ENCODE peak calls at places on chromosomes 3 and 15, in six cellular contexts. One of them, this sample, is unnamed.
A peak's percentile ranks its signal among the peaks of the same experiment; 100 is the strongest.

GRCh38 chr3:114706591-114707224 is 412.9 kb downstream of the TIGIT start:
- DNase-seq in choroid plexus epithelial cell: peak; percentile 47
- DNase-seq in dorsolateral prefrontal cortex: no peak
- DNase-seq in brain microvascular endothelial cell: peak; percentile 59
- DNase-seq in activated B cell treated with CpG ODN at 0.5 μM for 24 hours: no peak
- DNase-seq in foreskin fibroblast: peak; percentile 77
- DNase-seq in this sample: no peak

GRCh38 chr3:67294341-67294740 is 296.2 kb downstream of the KBTBD8 start:
- DNase-seq in foreskin fibroblast: no peak
- DNase-seq in choroid plexus epithelial cell: no peak
- DNase-seq in dorsolateral prefrontal cortex: no peak
- DNase-seq in brain microvascular endothelial cell: no peak
- DNase-seq in activated B cell treated with CpG ODN at 0.5 μM for 24 hours: no peak
- DNase-seq in this sample: no peak

GRCh38 chr3:100737334-100737733 is 28.0 kb downstream of the TFG start:
- DNase-seq in foreskin fibroblast: peak; percentile 49
- DNase-seq in activated B cell treated with CpG ODN at 0.5 μM for 24 hours: no peak
- DNase-seq in choroid plexus epithelial cell: peak; percentile 48
- DNase-seq in brain microvascular endothelial cell: peak; percentile 6
- DNase-seq in dorsolateral prefrontal cortex: no peak
- DNase-seq in this sample: no peak

GRCh38 chr3:51340311-51340829 is 44.7 kb upstream of the MANF start:
- DNase-seq in dorsolateral prefrontal cortex: peak; percentile 64
- DNase-seq in activated B cell treated with CpG ODN at 0.5 μM for 24 hours: no peak
- DNase-seq in foreskin fibroblast: peak; percentile 94
- DNase-seq in brain microvascular endothelial cell: peak; percentile 91
- DNase-seq in choroid plexus epithelial cell: peak; percentile 96
- DNase-seq in this sample: no peak

GRCh38 chr3:177946965-177947364 is 589.3 kb upstream of the KCNMB2 start:
- DNase-seq in foreskin fibroblast: peak; percentile 55
- DNase-seq in dorsolateral prefrontal cortex: no peak
- DNase-seq in activated B cell treated with CpG ODN at 0.5 μM for 24 hours: no peak
- DNase-seq in brain microvascular endothelial cell: no peak
- DNase-seq in choroid plexus epithelial cell: peak; percentile 51
- DNase-seq in this sample: no peak

GRCh38 chr3:171415070-171415469 is 45.1 kb downstream of the TNIK start:
- DNase-seq in foreskin fibroblast: peak; percentile 8
- DNase-seq in dorsolateral prefrontal cortex: no peak
- DNase-seq in brain microvascular endothelial cell: peak; percentile 68
- DNase-seq in choroid plexus epithelial cell: peak; percentile 85
- DNase-seq in activated B cell treated with CpG ODN at 0.5 μM for 24 hours: no peak
- DNase-seq in this sample: no peak

GRCh38 chr3:122936335-122936734 is 91.2 kb downstream of the SEMA5B start:
- DNase-seq in foreskin fibroblast: no peak
- DNase-seq in brain microvascular endothelial cell: no peak
- DNase-seq in activated B cell treated with CpG ODN at 0.5 μM for 24 hours: no peak
- DNase-seq in dorsolateral prefrontal cortex: no peak
- DNase-seq in choroid plexus epithelial cell: no peak
- DNase-seq in this sample: no peak

GRCh38 chr15:85642693-85643058 is 152.0 kb downstream of the KLHL25 start:
- DNase-seq in dorsolateral prefrontal cortex: no peak
- DNase-seq in brain microvascular endothelial cell: no peak
- DNase-seq in foreskin fibroblast: peak; percentile 24
- DNase-seq in activated B cell treated with CpG ODN at 0.5 μM for 24 hours: no peak
- DNase-seq in choroid plexus epithelial cell: peak; percentile 17
- DNase-seq in this sample: no peak

GRCh38 chr3:98099848-98100247 is 12.9 kb downstream of the OR5AC2 start:
- DNase-seq in dorsolateral prefrontal cortex: no peak
- DNase-seq in foreskin fibroblast: no peak
- DNase-seq in brain microvascular endothelial cell: no peak
- DNase-seq in activated B cell treated with CpG ODN at 0.5 μM for 24 hours: no peak
- DNase-seq in choroid plexus epithelial cell: no peak
- DNase-seq in this sample: no peak

GRCh38 chr3:188581791-188582190 is 427.8 kb downstream of the LPP start:
- DNase-seq in choroid plexus epithelial cell: no peak
- DNase-seq in brain microvascular endothelial cell: no peak
- DNase-seq in activated B cell treated with CpG ODN at 0.5 μM for 24 hours: no peak
- DNase-seq in foreskin fibroblast: no peak
- DNase-seq in dorsolateral prefrontal cortex: no peak
- DNase-seq in this sample: no peak

GRCh38 chr3:183698318-183698731 is 728 bp downstream of the YEATS2 start:
- DNase-seq in choroid plexus epithelial cell: peak; percentile 58
- DNase-seq in brain microvascular endothelial cell: no peak
- DNase-seq in activated B cell treated with CpG ODN at 0.5 μM for 24 hours: peak; percentile 36
- DNase-seq in foreskin fibroblast: peak; percentile 46
- DNase-seq in dorsolateral prefrontal cortex: no peak
- DNase-seq in this sample: peak; percentile 25

GRCh38 chr3:176430244-176430893 is 766.9 kb downstream of the TBL1XR1 start:
- DNase-seq in dorsolateral prefrontal cortex: peak; percentile 54
- DNase-seq in brain microvascular endothelial cell: peak; percentile 36
- DNase-seq in choroid plexus epithelial cell: peak; percentile 76
- DNase-seq in foreskin fibroblast: peak; percentile 75
- DNase-seq in activated B cell treated with CpG ODN at 0.5 μM for 24 hours: no peak
- DNase-seq in this sample: no peak

GRCh38 chr3:45145681-45146614 is at the start of gene CDCP1:
- DNase-seq in dorsolateral prefrontal cortex: no peak
- DNase-seq in foreskin fibroblast: no peak
- DNase-seq in activated B cell treated with CpG ODN at 0.5 μM for 24 hours: no peak
- DNase-seq in brain microvascular endothelial cell: no peak
- DNase-seq in choroid plexus epithelial cell: no peak
- DNase-seq in this sample: no peak

GRCh38 chr3:10263549-10264363 is 15.5 kb downstream of the TATDN2 start:
- DNase-seq in choroid plexus epithelial cell: peak; percentile 78
- DNase-seq in dorsolateral prefrontal cortex: no peak
- DNase-seq in activated B cell treated with CpG ODN at 0.5 μM for 24 hours: no peak
- DNase-seq in foreskin fibroblast: peak; percentile 77
- DNase-seq in brain microvascular endothelial cell: peak; percentile 65
- DNase-seq in this sample: no peak

GRCh38 chr3:76753599-76753998 is 286.3 kb upstream of the ROBO2 start:
- DNase-seq in brain microvascular endothelial cell: no peak
- DNase-seq in foreskin fibroblast: peak; percentile 16
- DNase-seq in dorsolateral prefrontal cortex: no peak
- DNase-seq in activated B cell treated with CpG ODN at 0.5 μM for 24 hours: no peak
- DNase-seq in choroid plexus epithelial cell: peak; percentile 40
- DNase-seq in this sample: no peak

GRCh38 chr15:100780208-100780800 is 99.3 kb upstream of the ALDH1A3 start:
- DNase-seq in choroid plexus epithelial cell: no peak
- DNase-seq in brain microvascular endothelial cell: no peak
- DNase-seq in dorsolateral prefrontal cortex: no peak
- DNase-seq in foreskin fibroblast: no peak
- DNase-seq in activated B cell treated with CpG ODN at 0.5 μM for 24 hours: no peak
- DNase-seq in this sample: no peak

GRCh38 chr3:111737712-111738097 is 121.4 kb upstream of the PHLDB2 start:
- DNase-seq in foreskin fibroblast: peak; percentile 85
- DNase-seq in brain microvascular endothelial cell: peak; percentile 98
- DNase-seq in activated B cell treated with CpG ODN at 0.5 μM for 24 hours: no peak
- DNase-seq in choroid plexus epithelial cell: peak; percentile 100
- DNase-seq in dorsolateral prefrontal cortex: no peak
- DNase-seq in this sample: no peak

GRCh38 chr15:70664494-70664893 is 98.9 kb downstream of the UACA start:
- DNase-seq in choroid plexus epithelial cell: no peak
- DNase-seq in brain microvascular endothelial cell: no peak
- DNase-seq in dorsolateral prefrontal cortex: no peak
- DNase-seq in activated B cell treated with CpG ODN at 0.5 μM for 24 hours: no peak
- DNase-seq in foreskin fibroblast: no peak
- DNase-seq in this sample: no peak

GRCh38 chr15:73937313-73937695 is 11.0 kb downstream of the LOXL1 start:
- DNase-seq in activated B cell treated with CpG ODN at 0.5 μM for 24 hours: no peak
- DNase-seq in foreskin fibroblast: no peak
- DNase-seq in brain microvascular endothelial cell: no peak
- DNase-seq in dorsolateral prefrontal cortex: no peak
- DNase-seq in choroid plexus epithelial cell: no peak
- DNase-seq in this sample: no peak

GRCh38 chr3:13812039-13812438 is 67.8 kb downstream of the WNT7A start:
- DNase-seq in foreskin fibroblast: no peak
- DNase-seq in dorsolateral prefrontal cortex: peak; percentile 51
- DNase-seq in brain microvascular endothelial cell: no peak
- DNase-seq in choroid plexus epithelial cell: no peak
- DNase-seq in activated B cell treated with CpG ODN at 0.5 μM for 24 hours: no peak
- DNase-seq in this sample: no peak

GRCh38 chr3:8835385-8835784 is 66.0 kb upstream of the OXTR start:
- DNase-seq in activated B cell treated with CpG ODN at 0.5 μM for 24 hours: no peak
- DNase-seq in foreskin fibroblast: no peak
- DNase-seq in brain microvascular endothelial cell: no peak
- DNase-seq in choroid plexus epithelial cell: no peak
- DNase-seq in dorsolateral prefrontal cortex: no peak
- DNase-seq in this sample: no peak

GRCh38 chr3:53696401-53697172 is 149.6 kb downstream of the CHDH start:
- DNase-seq in foreskin fibroblast: no peak
- DNase-seq in choroid plexus epithelial cell: peak; percentile 7
- DNase-seq in brain microvascular endothelial cell: no peak
- DNase-seq in dorsolateral prefrontal cortex: no peak
- DNase-seq in activated B cell treated with CpG ODN at 0.5 μM for 24 hours: no peak
- DNase-seq in this sample: no peak

GRCh38 chr3:106542101-106542769 is 673.4 kb upstream of the CBLB start:
- DNase-seq in dorsolateral prefrontal cortex: no peak
- DNase-seq in foreskin fibroblast: peak; percentile 9
- DNase-seq in activated B cell treated with CpG ODN at 0.5 μM for 24 hours: no peak
- DNase-seq in brain microvascular endothelial cell: no peak
- DNase-seq in choroid plexus epithelial cell: peak; percentile 49
- DNase-seq in this sample: no peak

GRCh38 chr3:88203537-88204143 is 53.9 kb downstream of the C3orf38 start:
- DNase-seq in activated B cell treated with CpG ODN at 0.5 μM for 24 hours: peak; percentile 32
- DNase-seq in dorsolateral prefrontal cortex: peak; percentile 91
- DNase-seq in foreskin fibroblast: peak; percentile 89
- DNase-seq in brain microvascular endothelial cell: peak; percentile 83
- DNase-seq in choroid plexus epithelial cell: peak; percentile 90
- DNase-seq in this sample: no peak

GRCh38 chr3:120604784-120605183 is 8.6 kb downstream of the NDUFB4 start:
- DNase-seq in brain microvascular endothelial cell: no peak
- DNase-seq in foreskin fibroblast: peak; percentile 29
- DNase-seq in activated B cell treated with CpG ODN at 0.5 μM for 24 hours: no peak
- DNase-seq in dorsolateral prefrontal cortex: no peak
- DNase-seq in choroid plexus epithelial cell: no peak
- DNase-seq in this sample: no peak

GRCh38 chr3:133487204-133487603 is 86.3 kb upstream of the CDV3 start:
- DNase-seq in dorsolateral prefrontal cortex: no peak
- DNase-seq in activated B cell treated with CpG ODN at 0.5 μM for 24 hours: no peak
- DNase-seq in foreskin fibroblast: no peak
- DNase-seq in choroid plexus epithelial cell: no peak
- DNase-seq in brain microvascular endothelial cell: no peak
- DNase-seq in this sample: no peak

GRCh38 chr3:133486658-133487057 is 86.8 kb downstream of the BFSP2 start:
- DNase-seq in activated B cell treated with CpG ODN at 0.5 μM for 24 hours: no peak
- DNase-seq in brain microvascular endothelial cell: no peak
- DNase-seq in foreskin fibroblast: no peak
- DNase-seq in dorsolateral prefrontal cortex: no peak
- DNase-seq in choroid plexus epithelial cell: no peak
- DNase-seq in this sample: no peak

GRCh38 chr3:133488785-133489367 is 84.6 kb upstream of the CDV3 start:
- DNase-seq in choroid plexus epithelial cell: peak; percentile 87
- DNase-seq in activated B cell treated with CpG ODN at 0.5 μM for 24 hours: no peak
- DNase-seq in brain microvascular endothelial cell: peak; percentile 72
- DNase-seq in foreskin fibroblast: peak; percentile 79
- DNase-seq in dorsolateral prefrontal cortex: no peak
- DNase-seq in this sample: no peak

GRCh38 chr3:133489466-133490085 is 83.9 kb upstream of the CDV3 start:
- DNase-seq in activated B cell treated with CpG ODN at 0.5 μM for 24 hours: no peak
- DNase-seq in dorsolateral prefrontal cortex: no peak
- DNase-seq in foreskin fibroblast: peak; percentile 20
- DNase-seq in brain microvascular endothelial cell: no peak
- DNase-seq in choroid plexus epithelial cell: peak; percentile 11
- DNase-seq in this sample: no peak

GRCh38 chr3:133487920-133488540 is 85.5 kb upstream of the CDV3 start:
- DNase-seq in foreskin fibroblast: peak; percentile 67
- DNase-seq in brain microvascular endothelial cell: no peak
- DNase-seq in dorsolateral prefrontal cortex: no peak
- DNase-seq in activated B cell treated with CpG ODN at 0.5 μM for 24 hours: no peak
- DNase-seq in choroid plexus epithelial cell: peak; percentile 55
- DNase-seq in this sample: peak; percentile 26
- TF ChIP-seq CTCF in foreskin fibroblast: peak; percentile 43
- TF ChIP-seq CTCF in brain microvascular endothelial cell: peak; percentile 71
- TF ChIP-seq CTCF in dorsolateral prefrontal cortex: peak; percentile 34
- TF ChIP-seq CTCF in activated B cell treated with CpG ODN at 0.5 μM for 24 hours: no peak
- TF ChIP-seq CTCF in choroid plexus epithelial cell: peak; percentile 73
- TF ChIP-seq CTCF in this sample: peak; percentile 65

GRCh38 chr3:2765002-2765579 is 345.1 kb downstream of the IL5RA start:
- DNase-seq in choroid plexus epithelial cell: no peak
- DNase-seq in foreskin fibroblast: no peak
- DNase-seq in brain microvascular endothelial cell: no peak
- DNase-seq in activated B cell treated with CpG ODN at 0.5 μM for 24 hours: no peak
- DNase-seq in dorsolateral prefrontal cortex: no peak
- DNase-seq in this sample: no peak
- TF ChIP-seq CTCF in choroid plexus epithelial cell: no peak
- TF ChIP-seq CTCF in foreskin fibroblast: no peak
- TF ChIP-seq CTCF in brain microvascular endothelial cell: no peak
- TF ChIP-seq CTCF in activated B cell treated with CpG ODN at 0.5 μM for 24 hours: no peak
- TF ChIP-seq CTCF in dorsolateral prefrontal cortex: no peak
- TF ChIP-seq CTCF in this sample: no peak

DNA sequence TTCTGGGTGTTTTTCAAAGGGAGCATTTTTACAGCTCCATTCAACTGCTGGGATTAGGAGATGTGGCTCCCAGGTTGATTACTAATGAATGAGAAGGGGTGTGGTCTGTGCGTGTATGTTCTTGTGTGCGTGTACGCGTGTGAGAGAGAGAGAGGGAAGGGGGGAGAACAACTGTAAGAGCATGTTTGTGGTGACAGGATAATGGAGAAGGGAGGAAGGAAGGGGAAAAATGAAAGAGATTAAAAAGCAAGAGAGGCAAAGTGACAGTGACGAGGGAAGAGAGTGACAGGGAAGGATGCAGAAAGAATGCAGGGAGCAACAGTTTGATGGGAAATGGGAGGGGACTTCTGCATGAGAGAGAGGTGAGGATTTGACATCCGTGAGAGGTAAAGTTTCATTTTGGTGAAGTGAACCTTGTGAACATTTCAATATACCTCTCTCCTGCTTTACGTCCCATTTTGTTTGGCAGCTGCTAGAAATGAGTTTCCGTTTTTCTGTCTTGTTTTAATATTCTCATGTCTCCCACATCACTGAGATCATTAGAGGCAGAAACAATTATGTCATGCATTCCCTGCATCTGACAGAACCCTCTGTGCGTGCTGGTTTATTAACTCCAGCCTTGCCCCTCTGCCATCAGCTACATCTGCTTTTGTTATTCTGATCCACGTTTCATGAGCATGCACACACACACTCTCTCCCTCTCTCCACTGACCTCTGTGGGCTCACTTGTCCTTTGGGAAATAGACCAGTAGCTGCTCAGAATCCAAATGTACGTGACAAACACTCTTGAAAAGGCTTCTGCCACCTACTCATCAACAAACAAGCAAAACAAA is 161.6 kb downstream of the GAP43 start:
- DNase-seq in choroid plexus epithelial cell: peak; percentile 55
- DNase-seq in foreskin fibroblast: peak; percentile 97
- DNase-seq in dorsolateral prefrontal cortex: no peak
- DNase-seq in activated B cell treated with CpG ODN at 0.5 μM for 24 hours: no peak
- DNase-seq in brain microvascular endothelial cell: peak; percentile 74
- DNase-seq in this sample: no peak
- TF ChIP-seq CTCF in choroid plexus epithelial cell: no peak
- TF ChIP-seq CTCF in foreskin fibroblast: no peak
- TF ChIP-seq CTCF in dorsolateral prefrontal cortex: no peak
- TF ChIP-seq CTCF in activated B cell treated with CpG ODN at 0.5 μM for 24 hours: peak; percentile 4
- TF ChIP-seq CTCF in brain microvascular endothelial cell: no peak
- TF ChIP-seq CTCF in this sample: peak; percentile 38

DNA sequence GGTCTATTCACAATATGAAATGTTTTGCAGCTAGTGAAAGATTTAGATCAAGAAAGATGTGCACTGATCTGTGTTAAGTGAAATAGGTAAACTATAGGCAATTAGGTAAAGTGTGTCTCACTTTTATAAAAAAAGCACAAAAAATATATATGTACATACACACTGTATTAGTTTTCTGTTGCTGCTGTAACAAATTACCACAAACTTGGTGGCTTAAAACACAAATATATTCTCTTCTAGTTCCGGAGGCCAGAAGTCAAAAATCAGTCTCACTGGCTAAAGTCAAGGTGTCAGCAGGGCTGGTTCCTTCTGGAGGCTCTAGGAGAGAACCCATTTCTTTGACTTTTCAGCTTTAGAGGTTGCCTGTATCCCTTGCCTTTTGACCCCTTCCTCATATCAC is 11.1 kb downstream of the FAH start:
- DNase-seq in activated B cell treated with CpG ODN at 0.5 μM for 24 hours: no peak
- DNase-seq in foreskin fibroblast: no peak
- DNase-seq in brain microvascular endothelial cell: no peak
- DNase-seq in choroid plexus epithelial cell: no peak
- DNase-seq in dorsolateral prefrontal cortex: no peak
- DNase-seq in this sample: no peak
- TF ChIP-seq CTCF in activated B cell treated with CpG ODN at 0.5 μM for 24 hours: no peak
- TF ChIP-seq CTCF in foreskin fibroblast: no peak
- TF ChIP-seq CTCF in brain microvascular endothelial cell: no peak
- TF ChIP-seq CTCF in choroid plexus epithelial cell: no peak
- TF ChIP-seq CTCF in dorsolateral prefrontal cortex: no peak
- TF ChIP-seq CTCF in this sample: no peak